ENCODE peak calls at places on chromosome 15, in six cellular contexts. One of them, this sample, is unnamed.
A peak's percentile ranks its signal among the peaks of the same experiment; 100 is the strongest.

GRCh38 chr15:72222433-72222832 is 8.6 kb downstream of the PKM start:
- DNase-seq in mesendoderm: no peak
- DNase-seq in DND-41: no peak
- DNase-seq in IMR-90: no peak
- DNase-seq in PC-3: peak; percentile 75
- DNase-seq in GM23248: peak; percentile 89
- DNase-seq in this sample: no peak

GRCh38 chr15:51775967-51776816 is 24.8 kb downstream of the TMOD2 start:
- DNase-seq in IMR-90: peak; percentile 55
- DNase-seq in PC-3: peak; percentile 64
- DNase-seq in DND-41: peak; percentile 49
- DNase-seq in mesendoderm: peak; percentile 76
- DNase-seq in GM23248: peak; percentile 61
- DNase-seq in this sample: peak; percentile 72

GRCh38 chr15:74768771-74769342 is 13.0 kb upstream of the CSK start:
- DNase-seq in GM23248: peak; percentile 72
- DNase-seq in PC-3: peak; percentile 64
- DNase-seq in IMR-90: peak; percentile 41
- DNase-seq in mesendoderm: peak; percentile 77
- DNase-seq in DND-41: peak; percentile 67
- DNase-seq in this sample: peak; percentile 81

GRCh38 chr15:65421360-65422215 is 1.2 kb downstream of the IGDCC4 start:
- DNase-seq in IMR-90: peak; percentile 73
- DNase-seq in PC-3: peak; percentile 32
- DNase-seq in GM23248: peak; percentile 23
- DNase-seq in mesendoderm: peak; percentile 99
- DNase-seq in DND-41: no peak
- DNase-seq in this sample: peak; percentile 99

GRCh38 chr15:73757571-73757970 is 4.4 kb upstream of the INSYN1 start:
- DNase-seq in GM23248: no peak
- DNase-seq in DND-41: no peak
- DNase-seq in IMR-90: no peak
- DNase-seq in PC-3: no peak
- DNase-seq in mesendoderm: no peak
- DNase-seq in this sample: no peak

GRCh38 chr15:74950078-74951000 is 6.2 kb downstream of the RPP25 start:
- DNase-seq in DND-41: peak; percentile 77
- DNase-seq in IMR-90: peak; percentile 67
- DNase-seq in PC-3: peak; percentile 90
- DNase-seq in GM23248: peak; percentile 74
- DNase-seq in mesendoderm: peak; percentile 92
- DNase-seq in this sample: peak; percentile 81

GRCh38 chr15:69026355-69026754 is 11.9 kb downstream of the NOX5 start:
- DNase-seq in GM23248: peak; percentile 20
- DNase-seq in mesendoderm: peak; percentile 37
- DNase-seq in PC-3: no peak
- DNase-seq in IMR-90: no peak
- DNase-seq in DND-41: no peak
- DNase-seq in this sample: no peak

GRCh38 chr15:40251455-40252140 is 12.7 kb downstream of the PAK6 start:
- DNase-seq in PC-3: no peak
- DNase-seq in IMR-90: no peak
- DNase-seq in GM23248: no peak
- DNase-seq in DND-41: no peak
- DNase-seq in mesendoderm: no peak
- DNase-seq in this sample: no peak

GRCh38 chr15:74421302-74422245 is 12.2 kb downstream of the SEMA7A start:
- DNase-seq in DND-41: no peak
- DNase-seq in PC-3: no peak
- DNase-seq in mesendoderm: no peak
- DNase-seq in IMR-90: no peak
- DNase-seq in GM23248: no peak
- DNase-seq in this sample: no peak

GRCh38 chr15:66822576-66822975 is 120.5 kb downstream of the SMAD6 start:
- DNase-seq in PC-3: no peak
- DNase-seq in mesendoderm: no peak
- DNase-seq in DND-41: no peak
- DNase-seq in GM23248: no peak
- DNase-seq in IMR-90: no peak
- DNase-seq in this sample: no peak

GRCh38 chr15:91855684-91856553 is 2.4 kb downstream of the SLCO3A1 start:
- DNase-seq in DND-41: no peak
- DNase-seq in GM23248: peak; percentile 5
- DNase-seq in IMR-90: no peak
- DNase-seq in mesendoderm: peak; percentile 90
- DNase-seq in PC-3: peak; percentile 43
- DNase-seq in this sample: peak; percentile 68

GRCh38 chr15:31434418-31435255 is 108.0 kb downstream of the KLF13 start:
- DNase-seq in DND-41: peak; percentile 86
- DNase-seq in GM23248: peak; percentile 98
- DNase-seq in mesendoderm: no peak
- DNase-seq in IMR-90: peak; percentile 93
- DNase-seq in PC-3: peak; percentile 56
- DNase-seq in this sample: no peak

GRCh38 chr15:82298520-82298919 is 35.9 kb downstream of the SAXO2 start:
- DNase-seq in PC-3: no peak
- DNase-seq in IMR-90: no peak
- DNase-seq in mesendoderm: no peak
- DNase-seq in DND-41: no peak
- DNase-seq in GM23248: no peak
- DNase-seq in this sample: no peak

GRCh38 chr15:90557147-90557546 is 27.4 kb downstream of the CRTC3 start:
- DNase-seq in mesendoderm: no peak
- DNase-seq in DND-41: no peak
- DNase-seq in GM23248: no peak
- DNase-seq in PC-3: no peak
- DNase-seq in IMR-90: peak; percentile 28
- DNase-seq in this sample: no peak
- H3K9ac ChIP-seq in mesendoderm: no peak overlapping the region
- H3K9ac ChIP-seq in DND-41: no peak overlapping the region
- H3K9ac ChIP-seq in GM23248: peak overlapping the region; percentile 55
- H3K9ac ChIP-seq in PC-3: no peak overlapping the region
- H3K9ac ChIP-seq in IMR-90: peak overlapping the region; percentile 42
- H3K9ac ChIP-seq in this sample: no peak overlapping the region

GRCh38 chr15:63063164-63063756 is 20.7 kb downstream of the TPM1 start:
- DNase-seq in GM23248: no peak
- DNase-seq in mesendoderm: no peak
- DNase-seq in IMR-90: no peak
- DNase-seq in DND-41: no peak
- DNase-seq in PC-3: no peak
- DNase-seq in this sample: no peak

GRCh38 chr15:63067976-63068743 is 25.6 kb downstream of the TPM1 start:
- DNase-seq in GM23248: no peak
- DNase-seq in mesendoderm: no peak
- DNase-seq in PC-3: no peak
- DNase-seq in IMR-90: no peak
- DNase-seq in DND-41: no peak
- DNase-seq in this sample: no peak

GRCh38 chr15:63066302-63066701 is 23.8 kb downstream of the TPM1 start:
- DNase-seq in mesendoderm: no peak
- DNase-seq in IMR-90: no peak
- DNase-seq in DND-41: no peak
- DNase-seq in GM23248: no peak
- DNase-seq in PC-3: no peak
- DNase-seq in this sample: no peak

GRCh38 chr15:63063877-63064409 is 21.4 kb downstream of the TPM1 start:
- DNase-seq in DND-41: no peak
- DNase-seq in GM23248: no peak
- DNase-seq in PC-3: no peak
- DNase-seq in IMR-90: no peak
- DNase-seq in mesendoderm: no peak
- DNase-seq in this sample: no peak

DNA sequence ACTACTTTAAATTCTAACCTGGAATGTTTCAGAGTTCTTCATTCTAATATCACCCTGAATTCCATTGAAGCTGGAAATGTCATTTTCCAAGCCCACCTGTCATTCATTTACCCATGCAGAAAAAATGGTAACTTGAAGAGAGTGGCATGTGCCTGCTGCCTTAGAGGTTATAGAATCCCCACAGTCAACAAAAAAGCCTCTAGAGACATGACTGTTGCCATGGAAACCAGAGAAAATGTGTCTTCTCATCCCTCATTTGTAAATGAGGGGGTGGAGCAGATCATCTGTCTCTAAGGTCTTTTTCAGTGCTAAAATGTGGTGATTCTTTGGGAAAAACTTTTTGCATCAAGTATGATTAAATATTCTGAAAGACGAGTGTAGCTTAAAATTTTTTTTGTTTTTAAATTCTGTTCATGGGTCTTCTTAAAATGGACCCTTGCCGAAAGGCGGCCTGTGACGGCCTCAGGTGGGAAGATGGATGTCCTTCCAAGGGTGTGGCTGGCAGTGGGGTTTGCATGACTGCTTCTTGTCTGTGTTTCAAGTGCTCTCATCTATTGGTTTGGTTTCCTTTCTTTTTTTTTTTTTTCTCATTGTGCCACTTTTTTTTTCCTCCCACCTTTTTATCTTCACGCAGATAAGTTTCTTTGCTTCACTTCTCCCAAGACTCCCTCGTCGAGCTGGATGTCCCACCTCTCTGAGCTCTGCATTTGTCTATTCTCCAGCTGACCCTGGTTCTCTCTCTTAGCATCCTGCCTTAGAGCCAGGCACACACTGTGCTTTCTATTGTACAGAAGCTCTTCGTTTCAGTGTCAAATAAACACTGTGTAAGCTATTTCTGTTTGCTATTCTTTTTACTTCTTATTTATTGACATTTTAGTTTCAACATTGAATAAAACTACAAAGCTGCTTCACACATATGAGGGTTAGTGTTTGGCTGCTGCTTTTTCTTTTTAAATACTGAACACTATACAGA is 23.0 kb downstream of the TPM1 start:
- DNase-seq in IMR-90: no peak
- DNase-seq in PC-3: no peak
- DNase-seq in DND-41: no peak
- DNase-seq in GM23248: peak; percentile 76
- DNase-seq in mesendoderm: no peak
- DNase-seq in this sample: no peak
- H3K9ac ChIP-seq in IMR-90: no peak overlapping the region
- H3K9ac ChIP-seq in PC-3: no peak overlapping the region
- H3K9ac ChIP-seq in DND-41: no peak overlapping the region
- H3K9ac ChIP-seq in GM23248: peak overlapping the region; percentile 17
- H3K9ac ChIP-seq in mesendoderm: no peak overlapping the region
- H3K9ac ChIP-seq in this sample: no peak overlapping the region

DNA sequence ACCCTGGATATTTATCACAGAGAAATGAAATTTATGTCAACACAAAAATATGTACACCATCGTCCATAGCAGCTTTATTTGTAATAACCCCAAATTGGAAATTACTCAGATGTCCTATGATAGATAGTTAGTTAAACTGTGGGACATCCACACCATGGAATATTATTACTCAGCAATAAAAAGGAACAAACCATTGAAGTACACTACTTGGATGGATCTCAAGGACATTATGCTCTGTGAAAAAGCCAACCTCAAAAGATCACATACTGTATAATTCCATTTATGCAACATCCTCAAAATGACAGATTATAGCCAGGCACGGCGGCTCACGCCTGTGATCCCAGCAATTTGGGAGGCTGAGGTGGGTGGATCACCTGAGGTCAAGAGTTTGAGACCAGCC is 113.3 kb downstream of the PGPEP1L start:
- DNase-seq in DND-41: no peak
- DNase-seq in PC-3: no peak
- DNase-seq in GM23248: no peak
- DNase-seq in IMR-90: no peak
- DNase-seq in mesendoderm: no peak
- DNase-seq in this sample: no peak
- H3K9ac ChIP-seq in DND-41: no peak overlapping the region
- H3K9ac ChIP-seq in PC-3: no peak overlapping the region
- H3K9ac ChIP-seq in GM23248: no peak overlapping the region
- H3K9ac ChIP-seq in IMR-90: no peak overlapping the region
- H3K9ac ChIP-seq in mesendoderm: no peak overlapping the region
- H3K9ac ChIP-seq in this sample: no peak overlapping the region

GRCh38 chr15:70246623-70247200 is 149.0 kb upstream of the TLE3 start:
- DNase-seq in IMR-90: no peak
- DNase-seq in PC-3: no peak
- DNase-seq in DND-41: no peak
- DNase-seq in mesendoderm: no peak
- DNase-seq in GM23248: no peak
- DNase-seq in this sample: no peak
- H3K9ac ChIP-seq in IMR-90: no peak overlapping the region
- H3K9ac ChIP-seq in PC-3: no peak overlapping the region
- H3K9ac ChIP-seq in DND-41: no peak overlapping the region
- H3K9ac ChIP-seq in mesendoderm: no peak overlapping the region
- H3K9ac ChIP-seq in GM23248: no peak overlapping the region
- H3K9ac ChIP-seq in this sample: no peak overlapping the region

DNA sequence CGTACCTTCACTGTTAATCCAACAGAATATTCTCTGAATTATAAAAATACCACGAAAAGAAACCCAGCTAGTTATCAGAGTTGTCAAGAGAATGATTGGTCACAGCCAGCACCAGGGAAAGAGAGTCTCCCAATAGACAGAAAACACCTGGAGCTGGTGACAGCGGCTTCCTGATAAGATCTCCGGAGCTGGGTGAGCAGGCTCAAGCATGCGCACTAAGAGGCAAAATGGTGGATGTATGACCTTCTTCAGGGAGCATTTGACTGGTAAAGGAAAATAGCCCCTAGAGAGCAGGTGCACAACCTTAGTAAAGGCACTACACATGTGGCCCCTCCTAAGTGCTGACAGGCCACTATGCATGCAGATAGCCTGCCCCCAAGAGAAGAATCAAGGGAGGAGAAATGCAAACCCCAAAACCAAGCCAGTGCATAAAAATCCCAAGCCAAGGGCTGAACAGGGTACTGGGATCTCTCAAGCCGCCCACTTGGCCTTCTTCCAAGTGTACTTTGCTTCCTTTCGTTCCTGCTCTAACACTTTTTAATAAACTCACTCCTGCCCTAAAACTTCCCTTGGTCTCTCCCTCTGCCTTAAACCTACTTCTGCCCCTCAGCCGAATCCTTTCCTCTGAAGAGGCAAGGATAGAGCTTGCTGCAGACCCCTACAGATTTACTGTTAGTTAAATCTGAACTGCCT is 93.2 kb downstream of the UACA start:
- DNase-seq in mesendoderm: peak; percentile 61
- DNase-seq in PC-3: no peak
- DNase-seq in GM23248: no peak
- DNase-seq in DND-41: peak; percentile 40
- DNase-seq in IMR-90: no peak
- DNase-seq in this sample: no peak
- H3K9ac ChIP-seq in mesendoderm: no peak overlapping the region
- H3K9ac ChIP-seq in PC-3: no peak overlapping the region
- H3K9ac ChIP-seq in GM23248: no peak overlapping the region
- H3K9ac ChIP-seq in DND-41: no peak overlapping the region
- H3K9ac ChIP-seq in IMR-90: no peak overlapping the region
- H3K9ac ChIP-seq in this sample: no peak overlapping the region

GRCh38 chr15:55990986-55991385 is 2.4 kb downstream of the NEDD4 start:
- DNase-seq in IMR-90: no peak
- DNase-seq in DND-41: no peak
- DNase-seq in PC-3: no peak
- DNase-seq in mesendoderm: no peak
- DNase-seq in GM23248: peak; percentile 20
- DNase-seq in this sample: no peak
- H3K9ac ChIP-seq in IMR-90: no peak overlapping the region
- H3K9ac ChIP-seq in DND-41: no peak overlapping the region
- H3K9ac ChIP-seq in PC-3: no peak overlapping the region
- H3K9ac ChIP-seq in mesendoderm: no peak overlapping the region
- H3K9ac ChIP-seq in GM23248: no peak overlapping the region
- H3K9ac ChIP-seq in this sample: no peak overlapping the region

GRCh38 chr15:42619641-42620371 is 44.4 kb downstream of the STARD9 start:
- DNase-seq in GM23248: no peak
- DNase-seq in mesendoderm: peak; percentile 59
- DNase-seq in DND-41: no peak
- DNase-seq in PC-3: no peak
- DNase-seq in IMR-90: no peak
- DNase-seq in this sample: peak; percentile 79
- H3K9ac ChIP-seq in GM23248: no peak overlapping the region
- H3K9ac ChIP-seq in mesendoderm: no peak overlapping the region
- H3K9ac ChIP-seq in DND-41: no peak overlapping the region
- H3K9ac ChIP-seq in PC-3: no peak overlapping the region
- H3K9ac ChIP-seq in IMR-90: no peak overlapping the region
- H3K9ac ChIP-seq in this sample: no peak overlapping the region

GRCh38 chr15:42650208-42651066 is 75.0 kb downstream of the STARD9 start:
- DNase-seq in IMR-90: peak; percentile 88
- DNase-seq in GM23248: peak; percentile 97
- DNase-seq in PC-3: peak; percentile 98
- DNase-seq in DND-41: peak; percentile 53
- DNase-seq in mesendoderm: peak; percentile 73
- DNase-seq in this sample: peak; percentile 69
- H3K9ac ChIP-seq in IMR-90: no peak overlapping the region
- H3K9ac ChIP-seq in GM23248: no peak overlapping the region
- H3K9ac ChIP-seq in PC-3: no peak overlapping the region
- H3K9ac ChIP-seq in DND-41: no peak overlapping the region
- H3K9ac ChIP-seq in mesendoderm: no peak overlapping the region
- H3K9ac ChIP-seq in this sample: no peak overlapping the region